ENCODE peak calls at places on chromosomes 1 and 21, in ten cellular contexts. O is SK-N-SH, P is prostate gland, Q is HCT116, L is GM23338, R is H1, A is spleen, T is breast epithelium, W is sigmoid colon, B is stomach. Y is an unnamed sample. For H3K4me1, the result is how much of the 10 kb centered on the place peaks cover.

GRCh38 chr1:2448098-2448445 is 28.0 kb upstream of the PLCH2 start:
- DNase-seq in R (no peak), T (no peak), P (no peak), A (no peak), Q (no peak), B (no peak), L (no peak), O (no peak), W (no peak), Y (no peak)

GRCh38 chr1:175155473-175155856 is 37.1 kb downstream of the KIAA0040 start:
- DNase-seq in L (no peak), O (no peak), Q (no peak), W (no peak), T (no peak), A (no peak), R (no peak), P (no peak), B (no peak), Y (no peak)

GRCh38 chr1:156889802-156890585 is 3.5 kb upstream of the PEAR1 start:
- DNase-seq in P (peak), Q (peak), A (no peak), R (peak), O (peak), T (peak), W (peak), B (peak), L (peak), Y (no peak)

GRCh38 chr1:16430598-16430997 is 6.6 kb downstream of the SPATA21 start:
- DNase-seq in W (no peak), A (no peak), O (no peak), T (no peak), P (no peak), Q (peak), L (peak), R (no peak), B (no peak), Y (no peak)

GRCh38 chr1:208737922-208738321 is 493.7 kb upstream of the PLXNA2 start:
- DNase-seq in W (no peak), B (no peak), T (no peak), L (peak), P (no peak), O (no peak), R (no peak), Q (no peak), A (no peak), Y (no peak)

GRCh38 chr1:226690460-226690982 is 48.6 kb downstream of the ITPKB start:
- DNase-seq in T (no peak), W (peak), Q (no peak), B (no peak), R (no peak), L (no peak), A (no peak), P (peak), O (peak), Y (no peak)

GRCh38 chr1:153195216-153195615 is 8.0 kb upstream of the LELP1 start:
- DNase-seq in R (no peak), O (no peak), B (no peak), Q (no peak), W (no peak), A (no peak), P (no peak), T (no peak), L (no peak), Y (no peak)

GRCh38 chr21:38914531-38915385 is 109.0 kb downstream of the ETS2 start:
- DNase-seq in W (peak), T (no peak), O (no peak), B (no peak), A (no peak), R (no peak), Q (peak), L (peak), P (no peak), Y (peak)

GRCh38 chr1:39130297-39130696 is 74.2 kb upstream of the MACF1 start:
- DNase-seq in L (no peak), P (peak), Q (no peak), B (no peak), T (no peak), R (no peak), A (no peak), O (no peak), W (no peak), Y (no peak)

DNA sequence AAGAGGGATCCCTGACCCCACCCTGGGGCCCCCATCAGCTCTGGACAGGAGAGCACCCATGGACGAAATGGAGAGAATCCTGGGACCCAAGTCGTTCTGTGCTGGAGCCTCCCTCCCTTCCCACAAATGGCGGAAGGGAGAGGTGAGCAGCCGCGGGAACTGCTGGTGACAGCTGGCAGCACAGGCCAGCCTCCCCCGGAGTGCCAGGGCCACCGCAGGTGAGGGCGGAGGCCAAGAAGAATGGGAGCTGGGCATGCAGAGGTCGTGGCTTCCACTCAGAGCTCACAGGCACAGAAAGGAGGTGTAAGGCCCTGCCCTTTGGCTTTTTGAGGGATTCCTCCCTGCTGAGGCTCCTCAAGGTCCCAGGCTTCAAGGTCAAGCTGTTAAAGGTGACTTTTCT is 24.6 kb downstream of the SLC1A7 start:
- DNase-seq in W (no peak), B (no peak), L (no peak), A (no peak), T (no peak), Q (no peak), O (no peak), P (no peak), R (no peak), Y (no peak)
- H3K4me1 ChIP-seq in W (under half), B (under half), L (under half), A (under half), T (under half), Q (under half), O (under half), P (under half), R (under half), Y (under half)

GRCh38 chr1:64857347-64857746 is 109.0 kb downstream of the JAK1 start:
- DNase-seq in R (no peak), L (no peak), B (no peak), Q (no peak), P (no peak), T (no peak), A (no peak), W (no peak), O (no peak), Y (no peak)

GRCh38 chr1:64851664-64852063 is 106.8 kb downstream of the RAVER2 start:
- DNase-seq in R (no peak), O (no peak), A (no peak), Q (no peak), W (no peak), B (no peak), P (no peak), L (no peak), T (no peak), Y (no peak)

GRCh38 chr1:64855557-64855956 is 110.7 kb downstream of the RAVER2 start:
- DNase-seq in T (no peak), O (no peak), A (no peak), Q (no peak), L (no peak), P (no peak), B (no peak), W (no peak), R (no peak), Y (peak)

GRCh38 chr1:64854674-64855073 is 109.8 kb downstream of the RAVER2 start:
- DNase-seq in L (no peak), A (no peak), T (no peak), B (no peak), P (no peak), W (no peak), Q (no peak), R (no peak), O (no peak), Y (no peak)

DNA sequence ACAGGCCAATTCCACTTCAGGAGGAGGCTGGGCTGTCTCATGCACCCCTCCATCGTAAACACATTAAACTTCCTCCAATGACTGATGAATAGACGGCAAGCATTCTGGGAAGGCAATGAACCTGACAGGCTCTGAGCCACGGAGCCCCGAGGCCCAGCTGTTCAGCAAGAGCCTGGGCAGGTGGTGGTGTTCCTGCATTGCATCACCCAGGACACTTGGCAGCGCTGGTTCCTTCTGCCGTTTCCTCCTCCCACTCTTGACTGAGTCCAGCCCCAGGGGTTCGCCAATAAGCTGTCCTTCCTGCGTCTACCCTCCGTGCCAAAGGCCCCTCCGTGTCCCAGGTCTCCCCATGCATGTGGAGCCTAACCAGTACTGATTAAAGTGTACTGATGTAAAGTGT is 109.8 kb downstream of the JAK1 start:
- DNase-seq in A (no peak), W (peak), L (no peak), P (peak), B (no peak), T (peak), R (no peak), Q (no peak), O (no peak), Y (peak)
- TF ChIP-seq POLR2AphosphoS5 in A (peak), W (peak), L (no peak), P (no peak), B (peak), T (peak), R (no peak), Q (no peak), O (no peak), Y (peak)

GRCh38 chr1:220974431-220974830 is 95.2 kb downstream of the HLX start:
- DNase-seq in P (no peak), A (no peak), L (peak), O (no peak), Q (no peak), W (no peak), B (no peak), T (no peak), R (no peak), Y (no peak)
- H3K4me3 ChIP-seq in P (no peak), A (no peak), L (no peak), O (no peak), Q (no peak), W (no peak), B (no peak), T (no peak), R (no peak), Y (no peak)

GRCh38 chr1:27597036-27597435 is 6.9 kb downstream of the AHDC1 start:
- DNase-seq in W (no peak), Q (no peak), A (no peak), O (no peak), L (no peak), B (no peak), T (no peak), P (no peak), R (no peak), Y (no peak)
- H3K4me1 ChIP-seq in W (half or more), Q (under half), A (half or more), O (half or more), L (half or more), B (half or more), T (half or more), P (under half), R (half or more), Y (half or more)

GRCh38 chr21:29342394-29342957 is 43.8 kb downstream of the BACH1 start:
- DNase-seq in T (no peak), L (no peak), Q (no peak), O (peak), R (no peak), B (no peak), W (peak), P (no peak), A (no peak), Y (no peak)
- TF ChIP-seq POLR2AphosphoS5 in T (peak), L (no peak), Q (no peak), O (peak), R (no peak), B (peak), W (peak), P (no peak), A (peak), Y (no peak)

GRCh38 chr1:116393015-116393414 is 20.0 kb downstream of the ATP1A1 start:
- DNase-seq in O (no peak), B (no peak), R (no peak), A (no peak), W (no peak), Q (no peak), L (no peak), T (no peak), P (no peak), Y (no peak)

GRCh38 chr1:116390195-116390594 is 17.2 kb downstream of the ATP1A1 start:
- DNase-seq in R (no peak), W (no peak), Q (no peak), P (no peak), T (no peak), B (no peak), L (no peak), A (no peak), O (no peak), Y (no peak)

GRCh38 chr1:116389705-116390104 is 16.7 kb downstream of the ATP1A1 start:
- DNase-seq in A (no peak), P (no peak), O (no peak), L (no peak), Q (no peak), T (no peak), R (no peak), W (no peak), B (no peak), Y (no peak)

GRCh38 chr1:116389013-116389412 is 16.0 kb downstream of the ATP1A1 start:
- DNase-seq in B (peak), R (no peak), L (no peak), O (no peak), P (peak), Q (no peak), W (no peak), A (no peak), T (no peak), Y (no peak)

DNA sequence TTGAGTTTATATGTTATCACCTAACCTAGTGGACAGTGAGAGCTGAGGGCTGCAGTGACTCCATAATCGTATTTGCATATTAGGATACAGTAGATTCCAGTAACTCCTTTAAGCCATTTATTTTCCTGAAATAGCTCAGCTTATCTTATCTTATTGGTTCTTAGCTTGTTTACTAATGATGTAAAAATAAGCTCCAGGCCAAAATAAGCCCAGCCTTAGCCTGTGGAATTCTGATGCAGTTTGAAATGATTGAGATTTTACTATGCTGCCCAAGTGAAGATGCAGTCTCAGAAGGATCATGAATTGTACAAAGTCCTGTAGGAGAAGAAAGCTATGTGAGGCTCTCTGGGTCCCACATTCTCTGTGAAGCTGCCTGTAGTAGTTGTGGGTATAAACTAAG is 18.2 kb downstream of the ATP1A1 start:
- DNase-seq in Q (no peak), P (no peak), B (no peak), O (no peak), W (no peak), R (no peak), T (no peak), A (no peak), L (no peak), Y (no peak)
- H3K4me3 ChIP-seq in Q (no peak), P (no peak), B (no peak), O (no peak), W (no peak), R (no peak), T (no peak), A (no peak), L (no peak), Y (no peak)

GRCh38 chr1:91793877-91794276 is 92.1 kb downstream of the TGFBR3 start:
- DNase-seq in P (no peak), T (no peak), R (no peak), W (no peak), O (no peak), A (no peak), Q (no peak), B (no peak), L (no peak), Y (no peak)
- H3K4me1 ChIP-seq in P (under half), T (under half), R (under half), W (half or more), O (under half), A (half or more), Q (under half), B (under half), L (under half), Y (half or more)